ENCODE peak calls at places on chromosome 1, in four cellular contexts. One of them, this sample, is unnamed.

GRCh38 chr1:218164930-218165686 is 120.0 kb upstream of the RRP15 start:
- DNase-seq in upper lobe of right lung: peak; percentile 68
- DNase-seq in fibroblast of mammary gland: no peak
- DNase-seq in tibial artery: no peak
- DNase-seq in this sample: no peak

GRCh38 chr1:181630398-181630797 is 147.1 kb downstream of the CACNA1E start:
- DNase-seq in upper lobe of right lung: no peak
- DNase-seq in fibroblast of mammary gland: no peak
- DNase-seq in tibial artery: no peak
- DNase-seq in this sample: no peak

GRCh38 chr1:158035976-158036583 is 42.6 kb downstream of the KIRREL1 start:
- DNase-seq in upper lobe of right lung: no peak
- DNase-seq in tibial artery: no peak
- DNase-seq in fibroblast of mammary gland: peak; percentile 72
- DNase-seq in this sample: no peak

GRCh38 chr1:39236971-39237370 is 32.5 kb downstream of the MACF1 start:
- DNase-seq in tibial artery: no peak
- DNase-seq in upper lobe of right lung: no peak
- DNase-seq in fibroblast of mammary gland: no peak
- DNase-seq in this sample: no peak

GRCh38 chr1:210072891-210073509 is 135.0 kb downstream of the SYT14 start:
- DNase-seq in upper lobe of right lung: no peak
- DNase-seq in tibial artery: no peak
- DNase-seq in fibroblast of mammary gland: no peak
- DNase-seq in this sample: no peak

GRCh38 chr1:147541672-147542548 is 609 bp downstream of the BCL9 start:
- DNase-seq in fibroblast of mammary gland: peak; percentile 23
- DNase-seq in tibial artery: peak; percentile 73
- DNase-seq in upper lobe of right lung: peak; percentile 68
- DNase-seq in this sample: no peak

GRCh38 chr1:205542367-205542766 is 37.9 kb downstream of the CDK18 start:
- DNase-seq in fibroblast of mammary gland: no peak
- DNase-seq in upper lobe of right lung: no peak
- DNase-seq in tibial artery: peak; percentile 64
- DNase-seq in this sample: no peak

GRCh38 chr1:52825868-52826267 is 16.7 kb upstream of the ZYG11A start:
- DNase-seq in upper lobe of right lung: no peak
- DNase-seq in tibial artery: no peak
- DNase-seq in fibroblast of mammary gland: peak; percentile 11
- DNase-seq in this sample: no peak

GRCh38 chr1:3992103-3992556 is 92.1 kb upstream of the C1orf174 start:
- DNase-seq in upper lobe of right lung: no peak
- DNase-seq in tibial artery: peak; percentile 25
- DNase-seq in fibroblast of mammary gland: peak; percentile 9
- DNase-seq in this sample: no peak

GRCh38 chr1:147266381-147266780 is 23.9 kb downstream of the CHD1L start:
- DNase-seq in tibial artery: no peak
- DNase-seq in upper lobe of right lung: no peak
- DNase-seq in fibroblast of mammary gland: no peak
- DNase-seq in this sample: no peak

GRCh38 chr1:155794605-155795265 is 62.3 kb downstream of the GON4L start:
- DNase-seq in upper lobe of right lung: no peak
- DNase-seq in tibial artery: no peak
- DNase-seq in fibroblast of mammary gland: no peak
- DNase-seq in this sample: no peak

GRCh38 chr1:58836396-58836795 is 52.5 kb upstream of the JUN start:
- DNase-seq in fibroblast of mammary gland: peak; percentile 42
- DNase-seq in tibial artery: no peak
- DNase-seq in upper lobe of right lung: no peak
- DNase-seq in this sample: no peak

GRCh38 chr1:40783001-40783905 is at the start of gene KCNQ4:
- DNase-seq in fibroblast of mammary gland: no peak
- DNase-seq in tibial artery: peak; percentile 89
- DNase-seq in upper lobe of right lung: peak; percentile 82
- DNase-seq in this sample: no peak

GRCh38 chr1:208475951-208476824 is 232.0 kb upstream of the PLXNA2 start:
- DNase-seq in tibial artery: no peak
- DNase-seq in fibroblast of mammary gland: no peak
- DNase-seq in upper lobe of right lung: no peak
- DNase-seq in this sample: no peak

GRCh38 chr1:39566441-39567137 is 10.0 kb downstream of the PABPC4 start:
- DNase-seq in tibial artery: no peak
- DNase-seq in upper lobe of right lung: no peak
- DNase-seq in fibroblast of mammary gland: no peak
- DNase-seq in this sample: no peak

GRCh38 chr1:56788588-56788987 is 30.6 kb downstream of the FYB2 start:
- DNase-seq in upper lobe of right lung: peak; percentile 61
- DNase-seq in tibial artery: no peak
- DNase-seq in fibroblast of mammary gland: no peak
- DNase-seq in this sample: no peak

GRCh38 chr1:41766546-41766945 is 152.2 kb downstream of the HIVEP3 start:
- DNase-seq in fibroblast of mammary gland: peak; percentile 64
- DNase-seq in upper lobe of right lung: no peak
- DNase-seq in tibial artery: no peak
- DNase-seq in this sample: no peak

GRCh38 chr1:90925928-90926869 is 95.6 kb downstream of the ZNF644 start:
- DNase-seq in fibroblast of mammary gland: peak; percentile 53
- DNase-seq in tibial artery: no peak
- DNase-seq in upper lobe of right lung: no peak
- DNase-seq in this sample: peak; percentile 31

GRCh38 chr1:168972887-168973286 is 133.6 kb upstream of the ATP1B1 start:
- DNase-seq in fibroblast of mammary gland: no peak
- DNase-seq in upper lobe of right lung: peak; percentile 59
- DNase-seq in tibial artery: no peak
- DNase-seq in this sample: no peak

GRCh38 chr1:227899141-227899819 is 48.5 kb downstream of the WNT9A start:
- DNase-seq in upper lobe of right lung: peak; percentile 51
- DNase-seq in fibroblast of mammary gland: no peak
- DNase-seq in tibial artery: peak; percentile 40
- DNase-seq in this sample: no peak

GRCh38 chr1:46605242-46605641 is 1.2 kb upstream of the MKNK1 start:
- DNase-seq in upper lobe of right lung: no peak
- DNase-seq in fibroblast of mammary gland: no peak
- DNase-seq in tibial artery: no peak
- DNase-seq in this sample: no peak

GRCh38 chr1:16125088-16125470 is 30.8 kb downstream of the EPHA2 start:
- DNase-seq in tibial artery: no peak
- DNase-seq in upper lobe of right lung: no peak
- DNase-seq in fibroblast of mammary gland: no peak
- DNase-seq in this sample: no peak

GRCh38 chr1:14742181-14742980 is 143.9 kb downstream of the KAZN start:
- DNase-seq in tibial artery: no peak
- DNase-seq in upper lobe of right lung: no peak
- DNase-seq in fibroblast of mammary gland: peak; percentile 99
- DNase-seq in this sample: peak; percentile 86

GRCh38 chr1:29753244-29753643 is 516.9 kb downstream of the PTPRU start:
- DNase-seq in fibroblast of mammary gland: no peak
- DNase-seq in upper lobe of right lung: no peak
- DNase-seq in tibial artery: no peak
- DNase-seq in this sample: no peak

GRCh38 chr1:53277326-53277725 is 39.0 kb upstream of the MAGOH start:
- DNase-seq in fibroblast of mammary gland: no peak
- DNase-seq in tibial artery: peak; percentile 49
- DNase-seq in upper lobe of right lung: peak; percentile 30
- DNase-seq in this sample: no peak

GRCh38 chr1:88746916-88747315 is 62.8 kb downstream of the PKN2 start:
- DNase-seq in upper lobe of right lung: no peak
- DNase-seq in tibial artery: no peak
- DNase-seq in fibroblast of mammary gland: no peak
- DNase-seq in this sample: no peak

GRCh38 chr1:44723496-44724407 is 7.2 kb downstream of the RNU5D-1 start:
- DNase-seq in fibroblast of mammary gland: no peak
- DNase-seq in upper lobe of right lung: no peak
- DNase-seq in tibial artery: no peak
- DNase-seq in this sample: no peak

GRCh38 chr1:216562383-216562782 is 139.1 kb upstream of the USH2A start:
- DNase-seq in fibroblast of mammary gland: no peak
- DNase-seq in upper lobe of right lung: no peak
- DNase-seq in tibial artery: no peak
- DNase-seq in this sample: no peak

GRCh38 chr1:216563096-216563495 is 139.8 kb upstream of the USH2A start:
- DNase-seq in tibial artery: no peak
- DNase-seq in fibroblast of mammary gland: no peak
- DNase-seq in upper lobe of right lung: no peak
- DNase-seq in this sample: no peak

DNA sequence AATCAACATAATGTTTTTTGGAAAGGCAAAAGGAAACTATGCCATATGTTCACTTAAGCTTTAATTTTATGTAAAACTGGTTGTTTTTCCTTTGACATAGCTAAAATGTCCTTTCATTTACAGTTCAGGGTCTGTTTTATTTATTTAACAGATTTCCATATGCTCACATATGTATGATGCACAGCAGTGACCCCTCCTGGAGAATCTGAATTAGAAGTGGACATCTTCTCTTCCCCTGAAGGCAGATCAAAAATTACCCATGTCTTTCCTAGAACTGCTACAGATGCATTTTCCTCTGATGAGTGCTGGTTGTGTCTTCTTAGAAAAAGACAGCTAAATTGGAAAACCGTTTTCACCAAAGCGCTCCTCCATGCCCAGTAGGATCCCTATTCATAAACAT is 143.6 kb upstream of the USH2A start:
- DNase-seq in upper lobe of right lung: no peak
- DNase-seq in tibial artery: no peak
- DNase-seq in fibroblast of mammary gland: peak; percentile 24
- DNase-seq in this sample: peak; percentile 3
- TF ChIP-seq CTCF in upper lobe of right lung: peak; percentile 24
- TF ChIP-seq CTCF in tibial artery: no peak
- TF ChIP-seq CTCF in fibroblast of mammary gland: peak; percentile 43
- TF ChIP-seq CTCF in this sample: peak; percentile 43

DNA sequence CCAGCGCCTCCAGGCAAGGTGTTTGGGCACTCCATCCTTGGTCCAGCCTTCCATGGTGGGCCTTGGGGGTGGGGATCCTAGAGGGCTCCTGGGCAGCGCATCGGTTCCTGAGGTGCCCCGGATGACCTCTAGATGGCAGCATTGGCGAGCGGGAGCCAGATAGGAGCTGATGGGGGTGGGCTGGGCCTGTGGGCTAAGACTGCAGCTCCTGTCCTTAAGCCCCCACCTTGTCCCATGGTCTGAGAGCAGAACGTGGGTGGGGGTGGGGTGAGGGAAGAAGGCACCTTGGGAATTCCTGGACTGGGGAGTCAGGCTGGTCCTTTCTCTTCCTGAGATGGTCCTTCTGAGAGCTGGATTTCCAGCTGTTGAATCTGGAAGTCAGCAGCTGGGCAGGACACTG is 93.4 kb upstream of the CSF3R start:
- DNase-seq in fibroblast of mammary gland: peak; percentile 25
- DNase-seq in upper lobe of right lung: peak; percentile 72
- DNase-seq in tibial artery: no peak
- DNase-seq in this sample: no peak
- TF ChIP-seq CTCF in fibroblast of mammary gland: peak; percentile 77
- TF ChIP-seq CTCF in upper lobe of right lung: peak; percentile 72
- TF ChIP-seq CTCF in tibial artery: peak; percentile 54
- TF ChIP-seq CTCF in this sample: peak; percentile 79

DNA sequence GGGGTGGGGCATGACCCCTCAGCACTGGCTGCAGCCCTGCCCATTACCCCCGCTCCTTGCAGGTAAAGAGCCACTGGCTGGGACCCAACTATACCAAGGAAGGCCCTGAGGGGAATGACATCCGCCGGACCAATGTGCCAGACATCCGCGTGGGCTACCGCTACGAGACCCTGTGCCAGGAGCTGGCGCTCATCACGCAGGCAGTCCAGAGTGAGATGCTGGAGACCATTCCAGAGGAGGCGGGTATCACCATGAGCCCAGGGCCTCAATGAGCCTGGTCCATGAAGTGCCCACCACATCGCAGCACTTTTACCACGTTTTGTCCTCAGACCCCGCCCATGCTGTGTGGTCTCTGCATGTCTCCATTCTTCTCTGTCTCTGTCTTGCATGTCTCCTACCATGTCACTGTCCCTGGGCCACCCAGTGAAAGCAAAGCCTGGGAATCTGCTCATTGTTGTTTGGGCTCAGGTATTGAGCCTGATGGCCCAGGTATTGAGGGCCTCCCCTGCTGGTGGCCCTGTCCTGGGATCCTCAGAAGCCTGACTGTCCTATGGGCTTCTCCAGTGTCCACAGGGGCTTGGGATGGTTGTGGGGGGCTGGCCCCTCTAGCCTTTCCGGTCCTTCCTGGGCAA is 11.4 kb downstream of the AMPD2 start:
- DNase-seq in tibial artery: no peak
- DNase-seq in fibroblast of mammary gland: no peak
- DNase-seq in upper lobe of right lung: no peak
- DNase-seq in this sample: no peak
- TF ChIP-seq CTCF in tibial artery: no peak
- TF ChIP-seq CTCF in fibroblast of mammary gland: no peak
- TF ChIP-seq CTCF in upper lobe of right lung: no peak
- TF ChIP-seq CTCF in this sample: no peak

GRCh38 chr1:116755036-116755435 is 806 bp downstream of the CD2 start:
- DNase-seq in upper lobe of right lung: no peak
- DNase-seq in tibial artery: no peak
- DNase-seq in fibroblast of mammary gland: no peak
- DNase-seq in this sample: no peak

GRCh38 chr1:116751626-116752025 is 2.6 kb upstream of the CD2 start:
- DNase-seq in fibroblast of mammary gland: no peak
- DNase-seq in tibial artery: no peak
- DNase-seq in upper lobe of right lung: no peak
- DNase-seq in this sample: no peak

GRCh38 chr1:116748272-116748671 is 6.0 kb upstream of the CD2 start:
- DNase-seq in upper lobe of right lung: no peak
- DNase-seq in fibroblast of mammary gland: no peak
- DNase-seq in tibial artery: no peak
- DNase-seq in this sample: no peak

GRCh38 chr1:116754203-116754977 is at the start of gene CD2:
- DNase-seq in tibial artery: no peak
- DNase-seq in fibroblast of mammary gland: no peak
- DNase-seq in upper lobe of right lung: no peak
- DNase-seq in this sample: no peak

GRCh38 chr1:116751149-116751548 is 3.1 kb upstream of the CD2 start:
- DNase-seq in tibial artery: no peak
- DNase-seq in fibroblast of mammary gland: no peak
- DNase-seq in upper lobe of right lung: no peak
- DNase-seq in this sample: no peak
- TF ChIP-seq CTCF in tibial artery: no peak
- TF ChIP-seq CTCF in fibroblast of mammary gland: no peak
- TF ChIP-seq CTCF in upper lobe of right lung: no peak
- TF ChIP-seq CTCF in this sample: no peak

DNA sequence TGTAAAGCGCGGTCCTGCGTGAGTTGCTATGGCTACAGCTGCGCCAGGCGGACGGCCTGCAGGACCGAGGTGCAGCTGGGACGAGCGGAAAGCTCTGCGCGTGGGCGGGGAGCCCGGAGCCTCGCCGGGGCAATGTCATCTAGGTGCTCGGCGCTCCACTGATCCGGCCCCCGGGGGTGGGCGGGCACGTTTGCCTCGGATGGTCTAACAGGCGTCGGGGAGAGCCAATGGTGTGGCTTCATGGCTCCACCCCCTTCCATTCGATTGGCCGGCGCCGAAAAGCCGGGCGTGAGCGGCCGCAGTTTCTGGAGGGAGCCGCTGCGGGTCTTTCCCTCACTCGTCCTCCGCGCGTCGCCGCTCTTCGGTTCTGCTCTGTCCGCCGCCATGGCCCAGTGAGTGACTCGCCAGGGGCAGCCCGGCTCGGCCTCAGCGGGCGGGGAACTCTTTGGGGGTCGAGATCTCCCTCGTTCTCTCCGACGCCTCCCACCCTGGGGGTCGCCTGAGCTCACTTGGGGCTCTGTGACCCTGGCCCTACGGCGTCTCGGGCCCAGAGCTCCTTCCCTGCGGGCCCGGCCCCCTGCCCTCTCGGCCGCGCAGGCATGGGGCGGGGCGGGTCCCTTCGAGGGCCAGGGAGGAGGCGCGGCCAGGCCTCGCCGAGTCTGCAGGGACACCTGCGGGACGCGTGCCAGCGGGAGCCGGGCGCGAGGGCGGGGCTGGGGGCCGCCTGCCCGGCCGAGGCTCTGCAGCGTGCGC is at the start of gene PGD:
- DNase-seq in fibroblast of mammary gland: peak; percentile 97
- DNase-seq in upper lobe of right lung: peak; percentile 100
- DNase-seq in tibial artery: peak; percentile 98
- DNase-seq in this sample: peak; percentile 85
- TF ChIP-seq CTCF in fibroblast of mammary gland: no peak
- TF ChIP-seq CTCF in upper lobe of right lung: peak; percentile 12
- TF ChIP-seq CTCF in tibial artery: peak; percentile 14
- TF ChIP-seq CTCF in this sample: peak; percentile 2